ENCODE peak calls at places on chromosomes 4 and X, in ten cellular contexts. U is RPMI7951; I is cerebellar nuclear complex; L is PC-3; C is HS-27A; J is stimulated activated naive CD8-positive, alpha-beta T cell treated with anti-CD3 and anti-CD28 coated beads, Interleukin-15, amount 100 ng/mL, for 72 hours; V is heart left ventricle; F is neuronal stem cell; K is GM12891; A is naive thymus-derived CD8-positive, alpha-beta T cell. M is an unnamed sample.

GRCh38 chr4:111960241-111960667 is 185.0 kb upstream of the FAM241A start:
- DNase-seq in K (no peak), I (no peak), J (no peak), L (peak), C (no peak), F (no peak), U (peak), A (no peak), V (no peak), M (peak)

GRCh38 chrX:46865281-46865680 is 28.4 kb downstream of the RP2 start:
- DNase-seq in K (no peak), I (no peak), F (no peak), V (no peak), U (peak), L (peak), C (peak), J (no peak), A (no peak), M (peak)

GRCh38 chr4:76960014-76960413 is 10.5 kb downstream of the SEPTIN11 start:
- DNase-seq in I (no peak), A (no peak), V (no peak), U (no peak), L (no peak), C (no peak), F (no peak), K (no peak), J (peak), M (no peak)

GRCh38 chrX:136662976-136663375 is 15.0 kb downstream of the CD40LG start:
- DNase-seq in F (no peak), L (no peak), A (no peak), J (no peak), V (no peak), C (no peak), K (no peak), U (no peak), I (no peak), M (no peak)

GRCh38 chrX:93660575-93660974 is 12.8 kb downstream of the NAP1L3 start:
- DNase-seq in A (no peak), U (no peak), I (no peak), V (no peak), J (no peak), K (no peak), F (no peak), C (no peak), L (no peak), M (no peak)

GRCh38 chr4:1512738-1513660 is 106.8 kb upstream of the NKX1-1 start:
- DNase-seq in L (peak), I (no peak), C (no peak), V (peak), A (peak), K (no peak), J (peak), F (peak), U (no peak), M (no peak)

GRCh38 chr4:149836546-149836945 is 20.9 kb upstream of the IQCM start:
- DNase-seq in I (no peak), A (no peak), K (no peak), F (no peak), J (no peak), L (no peak), V (no peak), C (no peak), U (peak), M (peak)

GRCh38 chr4:185165605-185166063 is 22.6 kb downstream of the SLC25A4 start:
- DNase-seq in L (no peak), F (no peak), I (no peak), J (peak), C (no peak), K (no peak), A (peak), V (no peak), U (peak), M (no peak)

GRCh38 chrX:22652596-22652995 is 347.2 kb upstream of the DDX53 start:
- DNase-seq in A (no peak), C (no peak), V (no peak), K (no peak), L (peak), I (no peak), J (no peak), U (peak), F (peak), M (no peak)

GRCh38 chrX:84188320-84188834 is 378 bp upstream of the RPS6KA6 start:
- DNase-seq in L (peak), I (no peak), F (no peak), A (no peak), V (peak), U (no peak), J (no peak), C (no peak), K (peak), M (no peak)

GRCh38 chr4:185522451-185522850 is 12.9 kb downstream of the PDLIM3 start:
- DNase-seq in V (no peak), J (no peak), I (no peak), A (no peak), K (no peak), L (no peak), F (no peak), U (no peak), C (no peak), M (no peak)

GRCh38 chr4:87559090-87559837 is 30.1 kb upstream of the SPARCL1 start:
- DNase-seq in L (peak), J (peak), C (no peak), V (no peak), K (no peak), F (peak), A (peak), U (peak), I (peak), M (no peak)

GRCh38 chrX:12370444-12371089 is 232.3 kb downstream of the FRMPD4 start:
- DNase-seq in V (no peak), I (no peak), F (no peak), K (no peak), A (no peak), J (no peak), C (no peak), U (peak), L (no peak), M (no peak)

GRCh38 chrX:9860826-9861225 is 74.6 kb downstream of the SHROOM2 start:
- DNase-seq in U (peak), A (no peak), V (no peak), K (no peak), J (no peak), L (no peak), I (no peak), F (no peak), C (no peak), M (no peak)

GRCh38 chrX:119622356-119623232 is 16.4 kb upstream of the NKRF start:
- DNase-seq in I (no peak), U (peak), V (no peak), C (no peak), J (no peak), K (no peak), A (no peak), L (no peak), F (no peak), M (peak)

GRCh38 chrX:120749141-120749846 is 119.4 kb upstream of the C1GALT1C1 start:
- DNase-seq in C (no peak), I (no peak), F (no peak), A (no peak), U (no peak), L (no peak), V (no peak), J (no peak), K (no peak), M (no peak)

M was measured in HS-5.